ENCODE peak calls at places on chromosomes 3 and 15, in seven cellular contexts. L is tibial nerve, X is AG04449, Y is MM.1S, K is cardiac muscle cell, J is foreskin fibroblast, D is transverse colon. F is an unnamed sample.

GRCh38 chr3:26967531-26967930 is 345.0 kb downstream of the LRRC3B start:
- DNase-seq in J (no peak), K (no peak), Y (no peak), L (no peak), X (no peak), D (no peak), F (no peak)

GRCh38 chr3:119098620-119099222 is 47.2 kb upstream of the TEX55 start:
- DNase-seq in J (peak), L (no peak), X (peak), Y (peak), D (no peak), K (peak), F (peak)

GRCh38 chr3:117910820-117911524 is 1123.7 kb downstream of the IGSF11 start:
- DNase-seq in J (no peak), L (no peak), X (no peak), K (no peak), D (no peak), Y (no peak), F (no peak)

GRCh38 chr15:66646799-66647198 is 55.2 kb upstream of the SMAD6 start:
- DNase-seq in J (no peak), Y (no peak), D (no peak), K (no peak), X (no peak), L (no peak), F (no peak)

GRCh38 chr3:185176756-185177359 is 24.0 kb upstream of the C3orf70 start:
- DNase-seq in L (peak), X (no peak), K (peak), Y (peak), J (peak), D (peak), F (peak)

GRCh38 chr3:122533931-122534334 is 19.2 kb upstream of the KPNA1 start:
- DNase-seq in D (no peak), Y (no peak), L (no peak), X (no peak), J (peak), K (peak), F (peak)

GRCh38 chr15:93028111-93028631 is 60.8 kb downstream of the RGMA start:
- DNase-seq in K (peak), X (no peak), L (no peak), J (peak), D (no peak), Y (no peak), F (no peak)

GRCh38 chr3:12557472-12558105 is 702 bp downstream of the MKRN2 start:
- DNase-seq in L (no peak), Y (no peak), J (peak), K (peak), D (no peak), X (no peak), F (peak)

GRCh38 chr3:43019168-43019765 is 40.2 kb downstream of the GASK1A start:
- DNase-seq in K (no peak), D (no peak), Y (no peak), X (no peak), L (no peak), J (peak), F (no peak)

GRCh38 chr3:156615592-156616173 is 58.7 kb upstream of the TIPARP start:
- DNase-seq in J (peak), Y (no peak), L (no peak), K (peak), D (no peak), X (peak), F (peak)

GRCh38 chr3:136291302-136291701 is 41.2 kb downstream of the PCCB start:
- DNase-seq in K (no peak), L (no peak), J (no peak), D (no peak), X (no peak), Y (no peak), F (no peak)

GRCh38 chr15:58447244-58448010 is 15.6 kb downstream of the LIPC start:
- DNase-seq in X (peak), Y (no peak), J (peak), K (peak), D (no peak), L (no peak), F (no peak)
- TF ChIP-seq CTCF in X (no peak), Y (no peak), J (no peak), K (no peak), D (no peak), L (no peak), F (no peak)

GRCh38 chr15:80836991-80837390 is 57.8 kb downstream of the CEMIP start:
- DNase-seq in Y (no peak), L (no peak), K (no peak), J (no peak), X (no peak), D (no peak), F (no peak)

GRCh38 chr15:80834906-80835305 is 55.7 kb downstream of the CEMIP start:
- DNase-seq in D (no peak), X (no peak), K (no peak), L (no peak), Y (no peak), J (no peak), F (no peak)

GRCh38 chr15:80838012-80838411 is 58.8 kb downstream of the CEMIP start:
- DNase-seq in D (no peak), Y (no peak), X (no peak), K (no peak), J (no peak), L (no peak), F (no peak)

GRCh38 chr15:80835338-80835737 is 56.2 kb downstream of the CEMIP start:
- DNase-seq in D (no peak), J (no peak), K (no peak), Y (no peak), X (no peak), L (no peak), F (no peak)

GRCh38 chr15:80836223-80836622 is 57.1 kb downstream of the CEMIP start:
- DNase-seq in D (no peak), X (no peak), L (no peak), J (no peak), K (no peak), Y (no peak), F (no peak)
- TF ChIP-seq CTCF in D (no peak), X (no peak), L (no peak), J (no peak), K (no peak), Y (no peak), F (no peak)

GRCh38 chr3:149512073-149512782 is 37.7 kb downstream of the TM4SF4 start:
- DNase-seq in J (peak), Y (peak), L (peak), K (peak), X (no peak), D (peak), F (peak)
- TF ChIP-seq CTCF in J (peak), Y (peak), L (peak), K (peak), X (peak), D (peak), F (peak)

GRCh38 chr3:48238506-48239085 is 2.3 kb upstream of the ZNF589 start:
- DNase-seq in X (no peak), J (no peak), K (no peak), Y (no peak), L (no peak), D (no peak), F (no peak)

GRCh38 chr3:48244462-48244861 is 3.6 kb downstream of the ZNF589 start:
- DNase-seq in J (no peak), Y (no peak), X (no peak), L (no peak), D (no peak), K (no peak), F (no peak)

GRCh38 chr3:48240000-48240710 is 749 bp upstream of the ZNF589 start:
- DNase-seq in K (no peak), D (no peak), L (no peak), J (no peak), Y (no peak), X (no peak), F (no peak)

GRCh38 chr3:48243886-48244285 is 3.0 kb downstream of the ZNF589 start:
- DNase-seq in X (no peak), D (no peak), L (no peak), K (no peak), Y (no peak), J (no peak), F (no peak)

DNA sequence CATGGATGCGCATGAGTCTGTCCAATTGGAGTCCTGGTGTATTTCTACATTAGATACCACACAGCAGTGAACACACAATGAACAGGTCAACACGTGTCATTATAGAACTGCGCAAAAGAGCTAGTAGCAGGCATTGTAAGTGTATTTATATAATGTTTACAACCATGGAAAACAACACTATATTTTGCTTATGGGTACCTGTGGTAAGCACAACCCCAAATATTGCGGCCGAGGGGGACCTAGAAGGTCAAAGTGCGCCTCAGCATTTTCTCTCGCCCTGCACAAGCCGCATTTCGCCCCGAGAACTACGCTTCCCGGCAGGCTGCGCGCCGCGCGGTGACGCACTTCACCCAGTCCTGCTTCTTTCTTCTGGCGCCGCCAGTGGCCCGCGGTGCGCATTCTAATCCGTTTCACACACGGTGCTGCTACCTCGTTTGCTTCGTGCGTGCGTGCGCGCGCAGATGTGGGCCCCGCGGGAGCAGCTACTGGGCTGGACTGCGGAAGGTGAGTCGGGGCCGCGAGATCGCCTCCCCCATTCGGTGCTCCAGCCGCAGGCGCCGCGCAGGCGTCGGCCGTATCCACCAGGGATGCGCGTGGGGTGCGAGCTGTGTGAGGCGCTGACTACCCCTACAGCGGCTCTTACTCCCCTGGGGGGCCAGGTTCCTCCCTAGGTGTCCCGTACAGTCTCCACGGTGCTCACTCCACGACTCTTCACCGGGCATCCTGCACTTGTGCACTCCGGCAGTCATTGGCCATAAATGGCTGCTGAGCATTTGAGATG is at the start of gene ZNF589:
- DNase-seq in D (peak), X (peak), L (peak), Y (peak), K (peak), J (peak), F (peak)
- TF ChIP-seq CTCF in D (peak), X (peak), L (peak), Y (peak), K (peak), J (peak), F (peak)

DNA sequence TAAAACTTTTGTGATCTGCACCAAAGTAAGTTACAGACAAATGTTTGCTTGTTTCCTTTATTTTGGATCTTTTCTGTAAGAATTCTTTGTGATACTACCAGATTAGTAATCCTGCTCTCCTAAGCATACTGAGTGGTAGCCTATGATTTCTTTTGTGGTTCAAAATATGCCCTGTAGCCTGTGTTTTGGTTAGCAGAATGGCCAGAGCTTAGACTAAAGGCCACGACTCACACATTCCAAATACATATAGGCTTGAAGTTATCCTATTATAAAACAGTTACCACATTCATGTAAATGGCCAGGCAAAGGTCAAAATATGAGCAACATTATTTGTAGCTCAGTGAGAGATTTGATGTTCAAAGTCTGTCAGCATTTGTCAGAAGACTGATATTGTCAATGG is 84.4 kb downstream of the MITF start:
- DNase-seq in Y (no peak), L (no peak), X (no peak), K (no peak), J (peak), D (no peak), F (no peak)
- TF ChIP-seq CTCF in Y (no peak), L (no peak), X (no peak), K (no peak), J (no peak), D (no peak), F (no peak)

GRCh38 chr3:134367412-134367811 is 6.8 kb downstream of the AMOTL2 start:
- DNase-seq in J (no peak), D (no peak), L (no peak), X (no peak), K (no peak), Y (no peak), F (no peak)
- TF ChIP-seq CTCF in J (peak), D (no peak), L (no peak), X (no peak), K (no peak), Y (no peak), F (peak)

F was measured in HFFc6.